ENCODE peak calls at places on chromosomes 11 and 22, in ten cellular contexts. K, H, C, T, J, Y, X, S, G and F are unnamed samples. For H3K9me3, the result is how much of the 10 kb centered on the place peaks cover.

GRCh38 chr11:109490953-109491733 is 69.2 kb downstream of the C11orf87 start:
- DNase-seq in G (no peak), C (no peak), K (peak), H (no peak), Y (no peak), S (no peak), J (no peak), T (no peak), X (no peak), F (no peak)

GRCh38 chr22:46578251-46578823 is 40.9 kb upstream of the CELSR1 start:
- DNase-seq in H (peak), J (peak), S (peak), Y (no peak), X (no peak), T (peak), C (peak), K (no peak), G (peak), F (no peak)

GRCh38 chr11:131511794-131512193 is 141.4 kb downstream of the NTM start:
- DNase-seq in C (peak), K (peak), H (peak), X (peak), Y (peak), J (no peak), G (no peak), T (no peak), S (no peak), F (no peak)

GRCh38 chr22:45673482-45674175 is 2.0 kb downstream of the ATXN10 start:
- DNase-seq in H (no peak), S (no peak), C (no peak), Y (no peak), X (no peak), J (no peak), T (no peak), K (no peak), G (no peak), F (no peak)

GRCh38 chr11:34548278-34548677 is 34.7 kb upstream of the ELF5 start:
- DNase-seq in S (no peak), C (no peak), T (no peak), J (no peak), K (no peak), X (no peak), Y (no peak), H (no peak), G (no peak), F (no peak)

GRCh38 chr11:2770556-2771301 is 70.9 kb upstream of the KCNQ1OT1 start:
- DNase-seq in C (no peak), X (no peak), T (peak), H (no peak), G (peak), S (no peak), Y (no peak), K (no peak), J (peak), F (no peak)

GRCh38 chr22:27405672-27406388 is 395.7 kb downstream of the MN1 start:
- DNase-seq in X (peak), J (peak), Y (peak), H (peak), S (peak), G (peak), C (peak), K (peak), T (peak), F (no peak)

GRCh38 chr11:1639102-1639620 is 9.6 kb downstream of the KRTAP5-5 start:
- DNase-seq in C (no peak), G (no peak), H (peak), X (peak), S (peak), K (no peak), J (peak), T (no peak), Y (no peak), F (no peak)

GRCh38 chr11:8222820-8223512 is 40.7 kb downstream of the LMO1 start:
- DNase-seq in G (no peak), X (no peak), T (peak), K (no peak), J (no peak), C (no peak), S (no peak), H (no peak), Y (no peak), F (no peak)

GRCh38 chr11:36157151-36157519 is 132.1 kb downstream of the COMMD9 start:
- DNase-seq in Y (no peak), X (no peak), C (no peak), G (no peak), K (peak), J (no peak), S (no peak), H (no peak), T (no peak), F (no peak)

GRCh38 chr11:72793452-72794367 is at the start of gene STARD10:
- DNase-seq in G (peak), T (peak), H (peak), Y (peak), J (peak), X (peak), S (peak), C (peak), K (peak), F (peak)

GRCh38 chr22:42287174-42287890 is 16.9 kb upstream of the TCF20 start:
- DNase-seq in G (no peak), T (no peak), Y (no peak), J (no peak), C (no peak), K (no peak), H (no peak), X (no peak), S (no peak), F (no peak)

GRCh38 chr11:70717961-70718595 is 319.7 kb downstream of the CTTN start:
- DNase-seq in C (peak), X (no peak), K (no peak), T (no peak), S (no peak), G (no peak), Y (no peak), J (no peak), H (no peak), F (no peak)

GRCh38 chr11:13126430-13126829 is 117.3 kb downstream of the RASSF10 start:
- DNase-seq in G (no peak), C (no peak), K (peak), J (no peak), X (no peak), T (no peak), S (no peak), Y (no peak), H (no peak), F (no peak)

GRCh38 chr22:23263651-23264555 is 83.6 kb downstream of the BCR start:
- DNase-seq in C (no peak), T (no peak), S (no peak), J (no peak), G (no peak), Y (peak), H (no peak), K (no peak), X (no peak), F (no peak)

GRCh38 chr11:72223615-72224586 is 666 bp upstream of the INPPL1 start:
- DNase-seq in G (peak), T (peak), X (peak), S (peak), H (peak), K (peak), Y (peak), C (peak), J (peak), F (peak)

GRCh38 chr11:9203715-9204311 is 61.3 kb downstream of the DENND5A start:
- DNase-seq in C (no peak), Y (peak), T (no peak), G (no peak), H (no peak), K (no peak), X (peak), J (no peak), S (no peak), F (peak)

GRCh38 chr11:33696931-33697638 is 3.5 kb downstream of the C11orf91 start:
- DNase-seq in G (no peak), K (no peak), J (no peak), T (no peak), Y (no peak), X (no peak), S (no peak), H (no peak), C (no peak), F (no peak)

GRCh38 chr11:75389276-75389605 is 10.1 kb upstream of the RPS3 start:
- DNase-seq in J (no peak), X (no peak), T (peak), Y (no peak), K (no peak), S (no peak), H (no peak), C (no peak), G (no peak), F (no peak)

GRCh38 chr11:93521086-93521485 is 22.1 kb downstream of the SMCO4 start:
- DNase-seq in H (no peak), C (no peak), S (no peak), T (no peak), Y (peak), X (no peak), G (no peak), J (no peak), K (no peak), F (no peak)

GRCh38 chr11:111378773-111379499 is at the start of gene POU2AF1:
- DNase-seq in C (no peak), J (no peak), H (no peak), Y (peak), T (no peak), S (peak), X (no peak), G (no peak), K (peak), F (peak)

GRCh38 chr22:30694171-30694637 is 470 bp upstream of the OSBP2 start:
- DNase-seq in G (peak), S (peak), C (peak), X (peak), Y (no peak), K (peak), H (peak), J (peak), T (peak), F (peak)

GRCh38 chr11:104522650-104523049 is 358.7 kb upstream of the PDGFD start:
- DNase-seq in J (no peak), C (no peak), Y (no peak), H (no peak), K (peak), X (peak), G (no peak), S (no peak), T (no peak), F (no peak)

GRCh38 chr11:8066036-8066910 is 14.7 kb upstream of the TUB start:
- DNase-seq in S (peak), J (no peak), H (no peak), G (no peak), X (no peak), K (no peak), Y (no peak), C (no peak), T (no peak), F (no peak)

GRCh38 chr11:134036484-134037092 is 32.3 kb upstream of the JAM3 start:
- DNase-seq in C (no peak), X (peak), S (no peak), G (peak), Y (no peak), H (no peak), T (no peak), J (no peak), K (no peak), F (no peak)

GRCh38 chr11:112226062-112226921 is at the start of gene PTS:
- DNase-seq in G (peak), H (peak), S (peak), K (peak), C (peak), X (peak), T (peak), J (peak), Y (peak), F (peak)

GRCh38 chr11:114296190-114296978 is at the start of gene NNMT:
- DNase-seq in K (peak), J (peak), G (peak), C (peak), X (no peak), S (peak), Y (no peak), T (peak), H (no peak), F (no peak)

GRCh38 chr11:43736502-43737193 is 56.1 kb downstream of the HSD17B12 start:
- DNase-seq in Y (no peak), H (no peak), T (no peak), K (peak), C (no peak), G (no peak), X (no peak), J (no peak), S (no peak), F (no peak)

GRCh38 chr11:69352715-69353325 is 58.9 kb downstream of the MYEOV start:
- DNase-seq in T (no peak), K (peak), X (no peak), S (no peak), H (peak), Y (no peak), C (no peak), G (no peak), J (no peak), F (no peak)

GRCh38 chr11:12897390-12897789 is 111.7 kb upstream of the RASSF10 start:
- DNase-seq in K (no peak), H (no peak), T (no peak), C (peak), G (no peak), Y (no peak), S (peak), J (peak), X (no peak), F (no peak)

GRCh38 chr11:112655386-112655785 is 305.8 kb upstream of the NCAM1 start:
- DNase-seq in C (peak), K (peak), T (no peak), S (peak), X (no peak), G (peak), Y (no peak), H (no peak), J (peak), F (no peak)

GRCh38 chr11:74090701-74091100 is 80.1 kb downstream of the C2CD3 start:
- DNase-seq in S (no peak), J (no peak), G (no peak), Y (peak), K (peak), T (no peak), C (no peak), X (no peak), H (no peak), F (no peak)

GRCh38 chr11:10452211-10452767 is 2.8 kb upstream of the AMPD3 start:
- DNase-seq in S (no peak), T (no peak), H (peak), G (no peak), X (no peak), K (no peak), J (no peak), Y (no peak), C (no peak), F (no peak)

GRCh38 chr11:19117760-19118097 is 761 bp downstream of the ZDHHC13 start:
- DNase-seq in Y (peak), X (no peak), G (no peak), T (no peak), J (no peak), H (no peak), C (no peak), S (no peak), K (peak), F (no peak)
- H3K27ac ChIP-seq in Y (no peak), X (no peak), G (no peak), T (no peak), J (no peak), H (no peak), C (no peak), S (no peak), K (no peak), F (peak)

GRCh38 chr11:64864473-64865285 is 13.7 kb downstream of the EHD1 start:
- DNase-seq in K (peak), T (no peak), Y (peak), H (no peak), X (no peak), G (peak), C (peak), J (peak), S (peak), F (no peak)

GRCh38 chr11:64862914-64863313 is 15.5 kb downstream of the EHD1 start:
- DNase-seq in G (no peak), K (peak), S (peak), J (peak), X (no peak), T (no peak), H (no peak), C (peak), Y (no peak), F (no peak)

GRCh38 chr11:64863381-64864060 is 14.9 kb downstream of the EHD1 start:
- DNase-seq in K (peak), Y (no peak), X (no peak), T (no peak), G (peak), C (no peak), S (no peak), H (no peak), J (peak), F (no peak)

GRCh38 chr11:64865286-64866172 is 12.9 kb downstream of the EHD1 start:
- DNase-seq in T (no peak), K (peak), S (no peak), H (no peak), X (no peak), C (no peak), J (peak), G (no peak), Y (peak), F (no peak)

DNA sequence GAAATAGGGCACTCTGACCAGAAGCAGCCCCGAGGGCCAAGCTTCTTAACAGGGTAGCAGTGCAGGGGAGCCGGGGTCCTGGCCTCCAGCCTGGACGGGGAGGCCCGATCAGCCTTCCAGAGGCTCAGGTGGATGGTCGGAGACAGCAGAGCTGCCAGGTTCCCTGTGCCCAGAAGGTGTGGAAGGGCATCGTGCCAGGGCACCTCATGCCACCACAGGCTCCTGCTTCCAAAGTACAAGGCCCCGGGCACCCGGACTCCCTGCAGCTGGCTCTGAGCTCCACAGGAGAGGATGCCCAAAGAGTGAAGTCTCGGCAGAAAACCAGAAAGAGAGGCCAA is 14.3 kb downstream of the EHD1 start:
- DNase-seq in C (no peak), H (peak), T (no peak), S (no peak), X (no peak), G (no peak), K (no peak), Y (no peak), J (no peak), F (no peak)
- H3K4me3 ChIP-seq in C (peak), H (peak), T (peak), S (peak), X (no peak), G (no peak), K (no peak), Y (peak), J (no peak), F (peak)

DNA sequence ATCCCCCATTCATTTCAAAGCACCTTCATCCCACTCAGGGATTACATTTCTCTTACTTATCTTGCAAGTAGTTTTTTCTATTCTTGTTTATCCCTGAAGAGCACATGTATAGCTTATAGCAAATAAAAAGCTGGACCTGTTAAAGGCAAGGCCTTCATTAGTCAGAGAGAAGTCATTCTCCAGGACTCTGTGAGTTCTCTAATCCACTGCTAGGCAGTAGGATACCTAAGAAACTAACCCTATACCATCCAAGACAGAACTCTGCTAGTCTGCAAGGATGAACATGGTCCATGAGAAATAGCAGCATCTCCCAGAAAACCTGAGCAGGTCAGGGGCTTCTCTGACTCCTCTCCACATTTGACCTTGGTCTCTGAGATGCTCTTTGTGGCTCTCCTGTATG is 104.5 kb downstream of the KIRREL3 start:
- DNase-seq in H (no peak), X (no peak), T (no peak), S (no peak), G (no peak), Y (no peak), K (no peak), C (no peak), J (no peak), F (no peak)
- H3K9me3 ChIP-seq in H (under half), X (under half), T (under half), S (under half), G (under half), Y (under half), K (under half), C (under half), J (under half), F (under half)

DNA sequence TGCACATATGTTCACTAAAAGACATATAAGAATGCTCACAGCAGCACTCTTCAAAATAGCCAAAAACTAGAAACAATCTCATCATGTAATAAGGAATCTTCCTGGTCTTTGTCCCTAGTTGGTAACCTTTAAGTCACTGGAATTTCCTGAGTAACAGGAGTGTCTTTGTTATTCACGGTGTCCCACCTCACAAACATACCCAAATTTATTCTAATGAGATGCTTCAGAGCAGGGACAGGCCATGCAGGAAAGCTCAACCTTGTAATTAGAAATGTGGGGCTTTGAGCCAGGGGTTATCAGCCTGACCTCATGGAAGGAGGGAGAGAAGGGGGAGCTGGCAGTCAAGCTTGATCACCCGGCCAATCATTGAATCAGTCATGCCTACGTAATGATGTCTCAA is 40.3 kb upstream of the NFRKB start:
- DNase-seq in T (no peak), K (no peak), G (no peak), J (no peak), C (no peak), Y (no peak), H (no peak), S (no peak), X (no peak), F (no peak)
- H3K27ac ChIP-seq in T (no peak), K (no peak), G (no peak), J (no peak), C (no peak), Y (no peak), H (no peak), S (no peak), X (no peak), F (no peak)

DNA sequence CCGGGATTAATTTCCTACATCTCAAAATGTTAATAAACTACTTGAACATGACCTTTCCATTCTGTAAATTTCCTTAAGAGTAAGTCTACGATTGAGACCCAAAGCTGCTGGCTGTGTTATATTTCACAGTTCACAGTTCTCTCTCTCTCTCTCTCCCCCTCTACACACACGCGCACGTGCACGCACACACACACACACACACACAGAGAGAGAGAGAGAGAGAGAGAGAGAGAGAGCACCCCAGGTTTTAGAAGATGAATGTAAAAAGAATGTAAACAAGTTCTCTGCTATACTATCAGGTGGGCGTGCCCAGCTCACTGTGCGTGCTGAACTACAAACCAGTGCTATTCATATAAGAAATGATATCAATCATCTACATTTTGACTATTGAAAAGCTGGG is 3.3 kb downstream of the BDNF start:
- DNase-seq in T (no peak), C (no peak), J (no peak), S (no peak), G (no peak), H (no peak), Y (no peak), X (no peak), K (no peak), F (no peak)
- H3K4me3 ChIP-seq in T (no peak), C (no peak), J (no peak), S (no peak), G (no peak), H (no peak), Y (no peak), X (no peak), K (no peak), F (no peak)

GRCh38 chr22:49079743-49080500 is 747.8 kb downstream of the BRD1 start:
- DNase-seq in C (peak), T (peak), J (no peak), S (no peak), G (no peak), H (no peak), K (no peak), Y (no peak), X (no peak), F (no peak)
- H3K9me3 ChIP-seq in C (under half), T (under half), J (under half), S (under half), G (under half), H (under half), K (under half), Y (under half), X (under half), F (under half)